ENCODE peak calls at places on chromosomes 7 and 10, in four cellular contexts. One of them, this sample, is unnamed.

GRCh38 chr10:112804036-112804435 is 146.0 kb upstream of the TCF7L2 start:
- DNase-seq in GM23248: no peak
- DNase-seq in non-pigmented ciliary epithelial cell: no peak
- DNase-seq in activated CD4-positive, alpha-beta T cell treated with anti-CD3 and anti-CD28 coated beads for 48 hours: no peak
- DNase-seq in this sample: no peak

GRCh38 chr7:52257890-52258289 is 777.5 kb upstream of the POM121L12 start:
- DNase-seq in GM23248: no peak
- DNase-seq in non-pigmented ciliary epithelial cell: no peak
- DNase-seq in activated CD4-positive, alpha-beta T cell treated with anti-CD3 and anti-CD28 coated beads for 48 hours: no peak
- DNase-seq in this sample: no peak

GRCh38 chr7:37027557-37028341 is 303.5 kb upstream of the AOAH start:
- DNase-seq in GM23248: no peak
- DNase-seq in non-pigmented ciliary epithelial cell: no peak
- DNase-seq in activated CD4-positive, alpha-beta T cell treated with anti-CD3 and anti-CD28 coated beads for 48 hours: no peak
- DNase-seq in this sample: no peak

GRCh38 chr10:8289186-8289924 is 234.9 kb downstream of the GATA3 start:
- DNase-seq in GM23248: no peak
- DNase-seq in non-pigmented ciliary epithelial cell: no peak
- DNase-seq in activated CD4-positive, alpha-beta T cell treated with anti-CD3 and anti-CD28 coated beads for 48 hours: no peak
- DNase-seq in this sample: no peak

GRCh38 chr7:94344826-94345225 is 49.9 kb upstream of the COL1A2 start:
- DNase-seq in GM23248: peak
- DNase-seq in non-pigmented ciliary epithelial cell: no peak
- DNase-seq in activated CD4-positive, alpha-beta T cell treated with anti-CD3 and anti-CD28 coated beads for 48 hours: no peak
- DNase-seq in this sample: peak

GRCh38 chr10:97372233-97372875 is 28.8 kb downstream of the RRP12 start:
- DNase-seq in GM23248: no peak
- DNase-seq in non-pigmented ciliary epithelial cell: no peak
- DNase-seq in activated CD4-positive, alpha-beta T cell treated with anti-CD3 and anti-CD28 coated beads for 48 hours: no peak
- DNase-seq in this sample: no peak

GRCh38 chr10:43078175-43078985 is 1.5 kb downstream of the RET start:
- DNase-seq in GM23248: no peak
- DNase-seq in non-pigmented ciliary epithelial cell: no peak
- DNase-seq in activated CD4-positive, alpha-beta T cell treated with anti-CD3 and anti-CD28 coated beads for 48 hours: no peak
- DNase-seq in this sample: no peak

GRCh38 chr7:112410087-112410486 is 40.2 kb upstream of the IFRD1 start:
- DNase-seq in GM23248: no peak
- DNase-seq in non-pigmented ciliary epithelial cell: no peak
- DNase-seq in activated CD4-positive, alpha-beta T cell treated with anti-CD3 and anti-CD28 coated beads for 48 hours: no peak
- DNase-seq in this sample: no peak

GRCh38 chr7:70063796-70064423 is 465.6 kb downstream of the AUTS2 start:
- DNase-seq in GM23248: no peak
- DNase-seq in non-pigmented ciliary epithelial cell: no peak
- DNase-seq in activated CD4-positive, alpha-beta T cell treated with anti-CD3 and anti-CD28 coated beads for 48 hours: no peak
- DNase-seq in this sample: no peak

GRCh38 chr7:80659120-80660055 is 20.9 kb downstream of the CD36 start:
- DNase-seq in GM23248: peak
- DNase-seq in non-pigmented ciliary epithelial cell: no peak
- DNase-seq in activated CD4-positive, alpha-beta T cell treated with anti-CD3 and anti-CD28 coated beads for 48 hours: no peak
- DNase-seq in this sample: peak

GRCh38 chr7:141600139-141600538 is 48.9 kb downstream of the AGK start:
- DNase-seq in GM23248: no peak
- DNase-seq in non-pigmented ciliary epithelial cell: no peak
- DNase-seq in activated CD4-positive, alpha-beta T cell treated with anti-CD3 and anti-CD28 coated beads for 48 hours: no peak
- DNase-seq in this sample: no peak

GRCh38 chr7:47711776-47712175 is 129.9 kb upstream of the TNS3 start:
- DNase-seq in GM23248: no peak
- DNase-seq in non-pigmented ciliary epithelial cell: no peak
- DNase-seq in activated CD4-positive, alpha-beta T cell treated with anti-CD3 and anti-CD28 coated beads for 48 hours: no peak
- DNase-seq in this sample: no peak

GRCh38 chr10:42149027-42149700 is 489.2 kb downstream of the ZNF33B start:
- DNase-seq in GM23248: peak
- DNase-seq in non-pigmented ciliary epithelial cell: no peak
- DNase-seq in activated CD4-positive, alpha-beta T cell treated with anti-CD3 and anti-CD28 coated beads for 48 hours: no peak
- DNase-seq in this sample: peak

GRCh38 chr7:151113344-151114150 is 27.3 kb downstream of the AGAP3 start:
- DNase-seq in GM23248: peak
- DNase-seq in non-pigmented ciliary epithelial cell: no peak
- DNase-seq in activated CD4-positive, alpha-beta T cell treated with anti-CD3 and anti-CD28 coated beads for 48 hours: no peak
- DNase-seq in this sample: peak

This sample was measured in AG08395.